ENCODE peak calls at places on chromosomes 11 and 22, in eight cellular contexts. U is ELR; I is NCI-H146; Z is left ventricle myocardium inferior; W is EL; R is activated T-cell treated with anti-CD3 and anti-CD28 coated beads, Interleukin-2, amount 50 U/mL, for 1 hour; V is nephron progenitor cell; T is MG63. Y is an unnamed sample.

GRCh38 chr22:37933711-37934376 is 19.6 kb downstream of the C22orf23 start:
- DNase-seq in U (peak; percentile 96), I (peak; percentile 54), Z (peak; percentile 87), W (peak; percentile 97), R (peak; percentile 87), V (peak; percentile 90), T (peak; percentile 91), Y (peak; percentile 96)

GRCh38 chr22:30575011-30575671 is 676 bp upstream of the GAL3ST1 start:
- DNase-seq in U (no peak), I (peak; percentile 20), Z (peak; percentile 30), W (peak; percentile 40), R (no peak), V (no peak), T (peak; percentile 75), Y (no peak)

GRCh38 chr22:38490915-38491314 is 15.2 kb downstream of the DDX17 start:
- DNase-seq in U (no peak), I (no peak), Z (peak; percentile 67), W (peak; percentile 60), R (no peak), V (no peak), T (peak; percentile 63), Y (no peak)

GRCh38 chr11:16184588-16184987 is 171.8 kb downstream of the SOX6 start:
- DNase-seq in U (peak; percentile 57), I (peak; percentile 50), Z (no peak), W (peak; percentile 85), R (no peak), V (no peak), T (peak; percentile 55), Y (peak; percentile 87)

GRCh38 chr22:38796262-38796957 is 2.5 kb upstream of the DNAL4 start:
- DNase-seq in U (peak; percentile 36), I (no peak), Z (no peak), W (no peak), R (no peak), V (no peak), T (no peak), Y (peak; percentile 26)

GRCh38 chr22:45317551-45318167 is 7.9 kb downstream of the FAM118A start:
- DNase-seq in U (peak; percentile 7), I (no peak), Z (peak; percentile 50), W (peak; percentile 20), R (peak; percentile 56), V (no peak), T (peak; percentile 82), Y (no peak)

GRCh38 chr11:36540998-36541397 is 26.8 kb upstream of the RAG1 start:
- DNase-seq in U (peak; percentile 56), I (peak; percentile 51), Z (peak; percentile 35), W (peak; percentile 20), R (no peak), V (no peak), T (peak; percentile 34), Y (peak; percentile 48)

GRCh38 chr11:110112457-110112856 is 19.3 kb downstream of the ZC3H12C start:
- DNase-seq in U (no peak), I (no peak), Z (no peak), W (no peak), R (no peak), V (no peak), T (no peak), Y (no peak)

GRCh38 chr11:45816614-45817013 is 11.7 kb downstream of the SLC35C1 start:
- DNase-seq in U (no peak), I (peak; percentile 31), Z (no peak), W (no peak), R (no peak), V (no peak), T (no peak), Y (no peak)

GRCh38 chr11:119361056-119361787 is 14.7 kb upstream of the MFRP start:
- DNase-seq in U (peak; percentile 81), I (no peak), Z (peak; percentile 78), W (peak; percentile 80), R (no peak), V (peak; percentile 69), T (peak; percentile 93), Y (peak; percentile 88)

GRCh38 chr11:33630936-33631748 is 69.5 kb downstream of the C11orf91 start:
- DNase-seq in U (peak; percentile 48), I (no peak), Z (no peak), W (peak; percentile 35), R (no peak), V (no peak), T (peak; percentile 39), Y (peak; percentile 71)

Y was measured in HT1080.